ENCODE peak calls at places on chromosomes 11 and 22, in five cellular contexts. R, Y, I, C and F are unnamed samples.

GRCh38 chr11:45041556-45041955 is 90.9 kb upstream of the TP53I11 start:
- DNase-seq in R (no peak), Y (no peak), I (no peak), C (no peak), F (no peak)

GRCh38 chr22:48960981-48961655 is 866.6 kb downstream of the BRD1 start:
- DNase-seq in R (no peak), Y (no peak), I (no peak), C (no peak), F (no peak)

GRCh38 chr11:74462009-74462408 is 5.3 kb downstream of the KCNE3 start:
- DNase-seq in R (no peak), Y (peak), I (no peak), C (no peak), F (no peak)

GRCh38 chr11:58199271-58199670 is 4.7 kb downstream of the OR1S2 start:
- DNase-seq in R (no peak), Y (no peak), I (no peak), C (no peak), F (no peak)

GRCh38 chr22:20127318-20127868 is 4.2 kb upstream of the ZDHHC8 start:
- DNase-seq in R (no peak), Y (no peak), I (no peak), C (no peak), F (no peak)

GRCh38 chr22:46905415-46905814 is 143.0 kb downstream of the TBC1D22A start:
- DNase-seq in R (no peak), Y (no peak), I (no peak), C (no peak), F (no peak)

GRCh38 chr22:19900707-19901436 is 40.7 kb upstream of the COMT start:
- DNase-seq in R (no peak), Y (no peak), I (no peak), C (no peak), F (no peak)

GRCh38 chr11:67666303-67666645 is 8.1 kb downstream of the ALDH3B2 start:
- DNase-seq in R (no peak), Y (no peak), I (no peak), C (no peak), F (no peak)

GRCh38 chr22:36065462-36065774 is 36.8 kb upstream of the RBFOX2 start:
- DNase-seq in R (no peak), Y (no peak), I (no peak), C (no peak), F (no peak)

GRCh38 chr11:70205766-70206165 is 2.7 kb downstream of the FADD start:
- DNase-seq in R (no peak), Y (no peak), I (no peak), C (no peak), F (no peak)

GRCh38 chr22:38272373-38273134 is at the start of gene TMEM184B:
- DNase-seq in R (peak), Y (peak), I (peak), C (peak), F (peak)

GRCh38 chr11:134022748-134023147 is 46.1 kb upstream of the JAM3 start:
- DNase-seq in R (no peak), Y (no peak), I (no peak), C (no peak), F (no peak)

GRCh38 chr11:64306876-64307622 is 1.7 kb downstream of the ESRRA start:
- DNase-seq in R (no peak), Y (no peak), I (no peak), C (no peak), F (no peak)

GRCh38 chr11:32658639-32659406 is 75.2 kb downstream of the EIF3M start:
- DNase-seq in R (no peak), Y (no peak), I (no peak), C (no peak), F (no peak)

GRCh38 chr11:61497876-61498275 is 10.7 kb upstream of the LRRC10B start:
- DNase-seq in R (no peak), Y (no peak), I (no peak), C (no peak), F (no peak)

GRCh38 chr11:67429038-67429668 is 859 bp downstream of the RPS6KB2 start:
- DNase-seq in R (no peak), Y (no peak), I (no peak), C (no peak), F (no peak)

GRCh38 chr11:70808686-70809375 is 410.5 kb downstream of the CTTN start:
- DNase-seq in R (no peak), Y (no peak), I (no peak), C (no peak), F (no peak)

GRCh38 chr11:8731647-8732188 is 49.1 kb downstream of the RPL27A start:
- DNase-seq in R (no peak), Y (no peak), I (no peak), C (no peak), F (no peak)

GRCh38 chr11:69295079-69295994 is 1.4 kb downstream of the MYEOV start:
- DNase-seq in R (no peak), Y (no peak), I (no peak), C (no peak), F (no peak)

GRCh38 chr11:46106530-46107407 is 14.5 kb downstream of the PHF21A start:
- DNase-seq in R (no peak), Y (no peak), I (no peak), C (peak), F (no peak)

GRCh38 chr11:69922596-69923111 is 103.4 kb upstream of the FGF3 start:
- DNase-seq in R (no peak), Y (no peak), I (no peak), C (no peak), F (no peak)